ENCODE peak calls at places on chromosomes 5 and 9, in eight cellular contexts. V is HEK293T; X is AG04450; O is activated CD4-positive, CD25-positive, alpha-beta regulatory T cell; T is activated T-helper 1 cell treated with anti-CD3 and anti-CD28 coated beads, Interleukin-2, amount 50 U/mL, for 16 hours; C is CD8-positive, alpha-beta T cell; G is nephron progenitor cell; F is GM23338. B is an unnamed sample.

GRCh38 chr9:2241461-2241874 is 226.3 kb downstream of the SMARCA2 start:
- DNase-seq in V (peak), X (peak), O (no peak), T (no peak), C (no peak), G (peak), F (peak), B (no peak)

GRCh38 chr9:109751253-109751652 is 28.7 kb upstream of the PALM2AKAP2 start:
- DNase-seq in V (no peak), X (peak), O (no peak), T (no peak), C (no peak), G (no peak), F (peak), B (no peak)

GRCh38 chr5:168879929-168880328 is 300.8 kb upstream of the PANK3 start:
- DNase-seq in V (no peak), X (no peak), O (no peak), T (no peak), C (no peak), G (no peak), F (no peak), B (no peak)

GRCh38 chr5:110790673-110791072 is 51.9 kb downstream of the SLC25A46 start:
- DNase-seq in V (no peak), X (peak), O (no peak), T (no peak), C (no peak), G (no peak), F (no peak), B (no peak)

GRCh38 chr5:97162045-97162444 is 19.6 kb upstream of the LIX1 start:
- DNase-seq in V (peak), X (peak), O (peak), T (no peak), C (peak), G (peak), F (peak), B (no peak)

GRCh38 chr5:81590498-81591384 is 160.2 kb downstream of the SSBP2 start:
- DNase-seq in V (no peak), X (no peak), O (no peak), T (no peak), C (no peak), G (no peak), F (no peak), B (no peak)

GRCh38 chr5:160899735-160900134 is 47.7 kb upstream of the ATP10B start:
- DNase-seq in V (no peak), X (no peak), O (no peak), T (no peak), C (no peak), G (no peak), F (peak), B (no peak)

GRCh38 chr5:71475788-71476384 is 20.4 kb downstream of the BDP1 start:
- DNase-seq in V (peak), X (no peak), O (no peak), T (no peak), C (no peak), G (no peak), F (peak), B (no peak)

GRCh38 chr5:107672212-107673105 is 1.7 kb upstream of the EFNA5 start:
- DNase-seq in V (peak), X (peak), O (peak), T (no peak), C (no peak), G (peak), F (peak), B (no peak)

GRCh38 chr9:133478851-133479711 is at the start of gene SLC2A6:
- DNase-seq in V (peak), X (peak), O (peak), T (peak), C (peak), G (peak), F (peak), B (peak)

GRCh38 chr5:133249593-133249992 is 197.8 kb downstream of the HSPA4 start:
- DNase-seq in V (no peak), X (no peak), O (no peak), T (no peak), C (no peak), G (no peak), F (no peak), B (no peak)

GRCh38 chr9:130451509-130452388 is 7.0 kb downstream of the ASS1 start:
- DNase-seq in V (peak), X (peak), O (no peak), T (no peak), C (no peak), G (peak), F (peak), B (no peak)

B was measured in stimulated activated CD8-positive, alpha-beta memory T cell treated with anti-CD3 and anti-CD28 coated beads, Interleukin-15, amount 100 ng/mL, for 1 hour.